ENCODE peak calls at places on chromosomes 1 and 21, in nine cellular contexts. A is GM23338, Q is neural crest cell, J is endothelial cell, E is thoracic aorta, D is AG09319, C is PC-3, K is cardiac muscle cell, W is A673. I is an unnamed sample.

GRCh38 chr1:235098991-235099390 is 29.6 kb downstream of the TOMM20 start:
- DNase-seq in C (no peak), D (no peak), W (no peak), A (no peak), Q (no peak), K (no peak), J (no peak), E (no peak), I (no peak)

GRCh38 chr1:12029720-12030339 is 10.5 kb downstream of the MIIP start:
- DNase-seq in C (no peak), J (no peak), E (no peak), A (no peak), K (no peak), Q (no peak), W (no peak), D (no peak), I (no peak)

GRCh38 chr21:41768371-41769042 is 1.7 kb upstream of the RIPK4 start:
- DNase-seq in J (peak; percentile 72), A (peak; percentile 91), E (no peak), W (peak; percentile 59), D (no peak), Q (no peak), K (peak; percentile 66), C (peak; percentile 97), I (no peak)

GRCh38 chr1:222948079-222948478 is 133.2 kb downstream of the DISP1 start:
- DNase-seq in D (no peak), W (no peak), Q (no peak), C (peak; percentile 65), E (no peak), K (no peak), A (no peak), J (peak; percentile 5), I (no peak)

GRCh38 chr1:29033829-29034466 is 89.8 kb downstream of the TMEM200B start:
- DNase-seq in Q (no peak), E (no peak), W (peak; percentile 70), D (no peak), A (peak; percentile 58), J (no peak), C (peak; percentile 66), K (peak; percentile 39), I (no peak)

GRCh38 chr1:89827902-89828301 is 7.1 kb downstream of the LRRC8D start:
- DNase-seq in E (no peak), W (no peak), A (no peak), C (no peak), J (no peak), D (no peak), Q (no peak), K (no peak), I (no peak)

GRCh38 chr1:75341537-75341936 is 207.3 kb downstream of the LHX8 start:
- DNase-seq in Q (no peak), J (no peak), C (no peak), K (no peak), E (no peak), A (no peak), D (no peak), W (no peak), I (no peak)

GRCh38 chr1:3075666-3076387 is 6.8 kb downstream of the PRDM16 start:
- DNase-seq in A (no peak), Q (no peak), W (no peak), K (no peak), C (no peak), D (no peak), E (no peak), J (no peak), I (no peak)

GRCh38 chr1:153548722-153549695 is at the start of gene S100A3:
- DNase-seq in D (no peak), C (peak; percentile 83), K (no peak), A (no peak), E (no peak), W (peak; percentile 39), Q (no peak), J (no peak), I (no peak)

DNA sequence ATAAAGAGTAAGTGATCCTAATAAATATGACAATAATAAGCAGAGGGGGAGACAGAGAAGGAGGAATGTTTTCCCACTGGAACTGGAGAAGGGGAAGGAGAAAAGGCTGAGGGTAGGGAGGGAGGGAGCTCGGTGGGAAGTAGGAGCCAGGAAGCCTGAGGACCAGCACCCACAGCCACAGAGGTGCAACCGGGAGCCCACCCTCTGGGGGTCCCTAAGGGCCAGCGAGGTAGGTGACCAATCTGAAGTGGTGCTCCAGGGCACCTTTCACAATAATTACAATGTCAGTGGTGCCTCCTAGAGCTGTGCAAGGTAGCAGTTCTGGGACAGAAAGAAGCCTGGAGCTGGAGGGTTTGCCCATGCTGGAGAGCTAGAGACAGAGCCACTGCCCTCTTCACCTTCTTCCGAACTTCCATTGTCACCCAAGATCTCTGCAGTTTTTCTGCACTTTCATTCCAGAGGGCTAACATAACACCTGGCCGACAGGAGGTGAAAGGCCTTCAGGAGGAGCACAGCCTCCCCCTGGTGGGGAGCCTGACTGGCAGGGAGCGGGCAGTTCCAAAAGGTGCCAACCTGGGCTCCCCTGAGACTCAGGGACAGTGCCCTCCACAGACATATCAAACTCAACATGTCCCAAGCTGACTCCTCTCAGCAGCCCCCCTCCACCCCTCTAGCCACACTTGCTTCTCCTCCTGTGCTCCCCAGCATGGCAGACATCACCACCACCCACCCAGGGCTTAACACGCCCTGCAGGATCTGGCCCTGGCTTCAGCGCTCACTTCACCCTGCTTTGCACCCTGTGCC is 4.0 kb upstream of the AHCYL1 start:
- DNase-seq in Q (no peak), A (peak; percentile 69), D (no peak), J (peak; percentile 41), C (peak; percentile 69), E (no peak), K (peak; percentile 40), W (no peak), I (no peak)
- TF ChIP-seq CTCF in Q (no peak), A (peak; percentile 64), D (peak; percentile 45), J (peak; percentile 33), C (peak; percentile 88), E (peak; percentile 28), K (peak; percentile 44), W (peak; percentile 19), I (no peak)

GRCh38 chr1:230124187-230125128 is 57.4 kb downstream of the GALNT2 start:
- DNase-seq in A (no peak), W (no peak), D (no peak), Q (no peak), K (no peak), C (no peak), E (no peak), J (no peak), I (no peak)
- TF ChIP-seq CTCF in A (no peak), W (no peak), D (no peak), Q (no peak), K (no peak), C (no peak), E (no peak), J (no peak), I (no peak)

GRCh38 chr1:51139474-51139873 is 37.4 kb downstream of the C1orf185 start:
- DNase-seq in D (no peak), E (no peak), C (peak; percentile 18), W (no peak), J (no peak), A (no peak), K (no peak), Q (no peak), I (no peak)
- TF ChIP-seq CTCF in D (peak; percentile 16), E (no peak), C (peak; percentile 55), W (peak; percentile 45), J (no peak), A (no peak), K (peak; percentile 21), Q (no peak), I (no peak)

DNA sequence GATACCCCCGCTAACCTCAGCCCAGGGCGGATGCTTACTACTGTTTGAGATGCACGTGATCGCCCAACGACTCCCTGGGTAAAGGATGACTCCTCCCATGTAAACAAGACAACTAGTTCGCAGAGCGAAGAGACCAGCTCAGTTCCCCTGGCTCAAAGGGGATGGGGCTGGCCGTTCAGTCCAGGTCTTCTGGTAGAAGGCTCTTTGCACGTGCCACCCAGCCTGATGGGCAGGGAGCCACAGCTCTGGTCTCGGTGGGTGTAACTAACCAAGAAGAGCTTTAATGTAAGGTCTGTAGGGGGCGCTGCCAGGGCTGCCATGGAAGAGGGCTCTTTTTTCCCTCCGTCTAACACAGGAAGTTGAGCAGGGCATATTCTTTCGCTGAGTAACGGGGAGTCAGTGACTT is 49.4 kb upstream of the PARP1 start:
- DNase-seq in A (peak; percentile 93), E (no peak), K (no peak), J (peak; percentile 46), D (no peak), Q (no peak), W (peak; percentile 40), C (no peak), I (no peak)
- TF ChIP-seq CTCF in A (peak; percentile 75), E (no peak), K (peak; percentile 14), J (peak; percentile 50), D (no peak), Q (peak; percentile 24), W (peak; percentile 50), C (peak; percentile 57), I (no peak)

GRCh38 chr1:151501474-151501873 is 9.7 kb upstream of the CGN start:
- DNase-seq in D (no peak), J (no peak), E (no peak), K (no peak), A (peak; percentile 72), C (peak; percentile 35), W (no peak), Q (no peak), I (no peak)
- TF ChIP-seq CTCF in D (no peak), J (no peak), E (no peak), K (peak; percentile 11), A (peak; percentile 61), C (peak; percentile 41), W (peak; percentile 25), Q (peak; percentile 57), I (no peak)

GRCh38 chr1:58067082-58067481 is 479.4 kb downstream of the OMA1 start:
- DNase-seq in J (no peak), A (no peak), C (no peak), D (no peak), W (no peak), Q (no peak), E (no peak), K (no peak), I (no peak)

GRCh38 chr1:58062635-58063034 is 483.9 kb downstream of the OMA1 start:
- DNase-seq in D (no peak), W (no peak), K (no peak), Q (no peak), E (no peak), J (no peak), C (no peak), A (no peak), I (no peak)

GRCh38 chr1:58064281-58064680 is 482.2 kb downstream of the OMA1 start:
- DNase-seq in K (no peak), A (peak; percentile 41), J (no peak), E (no peak), W (no peak), C (no peak), D (no peak), Q (no peak), I (no peak)

GRCh38 chr1:58063095-58063494 is 483.4 kb downstream of the OMA1 start:
- DNase-seq in J (no peak), A (no peak), W (no peak), Q (no peak), E (no peak), K (no peak), C (no peak), D (no peak), I (no peak)

DNA sequence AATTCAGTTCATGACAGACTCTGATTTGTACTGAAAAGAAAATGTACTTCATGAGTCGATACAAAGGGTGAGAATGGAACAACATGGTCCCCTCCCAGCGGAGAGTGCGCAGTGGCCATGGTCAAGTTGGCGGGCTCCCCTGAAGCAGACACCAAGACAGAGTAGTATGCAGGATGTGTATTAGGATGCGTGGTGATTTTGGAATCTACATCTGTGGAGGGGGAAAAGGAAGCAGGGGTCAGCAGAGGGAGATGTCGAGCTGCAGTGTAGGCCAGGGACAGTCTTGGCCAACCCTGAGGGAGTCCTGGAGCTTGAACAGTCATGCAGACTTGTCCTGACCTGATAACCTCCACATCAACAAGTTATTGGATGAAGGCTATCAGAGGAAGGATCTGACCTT is 481.0 kb downstream of the OMA1 start:
- DNase-seq in D (no peak), J (peak; percentile 26), A (peak; percentile 51), C (no peak), Q (no peak), E (no peak), W (no peak), K (peak; percentile 22), I (no peak)
- TF ChIP-seq CTCF in D (no peak), J (no peak), A (peak; percentile 46), C (no peak), Q (no peak), E (no peak), W (peak; percentile 35), K (no peak), I (no peak)